ENCODE peak calls at places on chromosome 17, in six cellular contexts. G is lower leg skin, Z is body of pancreas, R is HepG2, P is GM12892, T is right lobe of liver. S is an unnamed sample.

GRCh38 chr17:46770439-46770817 is 48.1 kb downstream of the WNT3 start:
- DNase-seq in G (no peak), Z (no peak), R (peak), P (no peak), T (no peak), S (no peak)

GRCh38 chr17:49240619-49241018 is 10.0 kb upstream of the PHOSPHO1 start:
- DNase-seq in G (no peak), Z (no peak), R (no peak), P (no peak), T (no peak), S (no peak)

GRCh38 chr17:633641-634091 is 81.0 kb downstream of the VPS53 start:
- DNase-seq in G (no peak), Z (no peak), R (no peak), P (no peak), T (peak), S (no peak)

GRCh38 chr17:7047566-7047965 is 3.7 kb upstream of the SLC16A11 start:
- DNase-seq in G (no peak), Z (no peak), R (no peak), P (no peak), T (no peak), S (no peak)

GRCh38 chr17:61131555-61131954 is 268.1 kb upstream of the TBX2 start:
- DNase-seq in G (no peak), Z (no peak), R (no peak), P (no peak), T (no peak), S (no peak)

GRCh38 chr17:48067245-48067644 is 19.1 kb downstream of the NFE2L1 start:
- DNase-seq in G (no peak), Z (no peak), R (no peak), P (no peak), T (no peak), S (no peak)

GRCh38 chr17:65283704-65284103 is 146.5 kb downstream of the RGS9 start:
- DNase-seq in G (peak), Z (no peak), R (no peak), P (no peak), T (no peak), S (peak)

GRCh38 chr17:72118588-72119279 is 2.1 kb upstream of the SOX9 start:
- DNase-seq in G (peak), Z (peak), R (peak), P (no peak), T (peak), S (peak)

GRCh38 chr17:60386475-60387058 is 5.4 kb downstream of the USP32 start:
- DNase-seq in G (no peak), Z (no peak), R (no peak), P (no peak), T (no peak), S (no peak)

GRCh38 chr17:9671559-9671958 is 26.2 kb downstream of the USP43 start:
- DNase-seq in G (no peak), Z (no peak), R (no peak), P (no peak), T (no peak), S (no peak)

GRCh38 chr17:4485676-4486646 is 12.7 kb upstream of the SPNS2 start:
- DNase-seq in G (no peak), Z (no peak), R (no peak), P (no peak), T (peak), S (no peak)

GRCh38 chr17:49067163-49067562 is 65.4 kb upstream of the B4GALNT2 start:
- DNase-seq in G (no peak), Z (no peak), R (peak), P (no peak), T (no peak), S (no peak)

GRCh38 chr17:62670202-62670821 is 42.8 kb downstream of the MRC2 start:
- DNase-seq in G (no peak), Z (no peak), R (peak), P (no peak), T (no peak), S (no peak)

GRCh38 chr17:38627957-38628356 is 22.2 kb upstream of the SRCIN1 start:
- DNase-seq in G (peak), Z (no peak), R (no peak), P (no peak), T (no peak), S (no peak)

GRCh38 chr17:59698143-59698542 is 9.1 kb downstream of the PTRH2 start:
- DNase-seq in G (no peak), Z (no peak), R (no peak), P (no peak), T (no peak), S (no peak)

GRCh38 chr17:39781028-39781800 is 43.5 kb downstream of the GRB7 start:
- DNase-seq in G (no peak), Z (no peak), R (no peak), P (no peak), T (no peak), S (no peak)

GRCh38 chr17:72192409-72193192 is 71.8 kb downstream of the SOX9 start:
- DNase-seq in G (no peak), Z (no peak), R (no peak), P (no peak), T (no peak), S (peak)

GRCh38 chr17:75406222-75406615 is 741 bp upstream of the GRB2 start:
- DNase-seq in G (peak), Z (no peak), R (no peak), P (no peak), T (no peak), S (no peak)

GRCh38 chr17:71635187-71635586 is 485.6 kb upstream of the SOX9 start:
- DNase-seq in G (no peak), Z (no peak), R (no peak), P (no peak), T (no peak), S (no peak)

GRCh38 chr17:49061524-49061943 is 64.3 kb downstream of the IGF2BP1 start:
- DNase-seq in G (no peak), Z (no peak), R (no peak), P (no peak), T (no peak), S (peak)

GRCh38 chr17:48498168-48498840 is 32.5 kb downstream of the HOXB1 start:
- DNase-seq in G (no peak), Z (no peak), R (no peak), P (no peak), T (no peak), S (no peak)

GRCh38 chr17:10295728-10296343 is 77.0 kb downstream of the MYH13 start:
- DNase-seq in G (peak), Z (no peak), R (peak), P (no peak), T (peak), S (peak)

GRCh38 chr17:62572488-62573469 is 54.7 kb upstream of the MRC2 start:
- DNase-seq in G (no peak), Z (no peak), R (no peak), P (no peak), T (no peak), S (peak)

GRCh38 chr17:16377804-16378400 is 3.0 kb upstream of the UBB start:
- DNase-seq in G (no peak), Z (peak), R (peak), P (no peak), T (no peak), S (peak)

GRCh38 chr17:72099919-72100318 is 20.9 kb upstream of the SOX9 start:
- DNase-seq in G (no peak), Z (no peak), R (no peak), P (no peak), T (no peak), S (peak)

GRCh38 chr17:63841350-63842172 is 924 bp downstream of the SMARCD2 start:
- DNase-seq in G (peak), Z (peak), R (peak), P (no peak), T (peak), S (peak)

GRCh38 chr17:37605813-37606505 is 3.3 kb downstream of the SYNRG start:
- DNase-seq in G (no peak), Z (no peak), R (no peak), P (no peak), T (no peak), S (no peak)

GRCh38 chr17:9768381-9768934 is 22.9 kb downstream of the DHRS7C start:
- DNase-seq in G (no peak), Z (no peak), R (peak), P (no peak), T (no peak), S (peak)

GRCh38 chr17:9676084-9676483 is 30.8 kb downstream of the USP43 start:
- DNase-seq in G (no peak), Z (no peak), R (peak), P (no peak), T (no peak), S (no peak)

DNA sequence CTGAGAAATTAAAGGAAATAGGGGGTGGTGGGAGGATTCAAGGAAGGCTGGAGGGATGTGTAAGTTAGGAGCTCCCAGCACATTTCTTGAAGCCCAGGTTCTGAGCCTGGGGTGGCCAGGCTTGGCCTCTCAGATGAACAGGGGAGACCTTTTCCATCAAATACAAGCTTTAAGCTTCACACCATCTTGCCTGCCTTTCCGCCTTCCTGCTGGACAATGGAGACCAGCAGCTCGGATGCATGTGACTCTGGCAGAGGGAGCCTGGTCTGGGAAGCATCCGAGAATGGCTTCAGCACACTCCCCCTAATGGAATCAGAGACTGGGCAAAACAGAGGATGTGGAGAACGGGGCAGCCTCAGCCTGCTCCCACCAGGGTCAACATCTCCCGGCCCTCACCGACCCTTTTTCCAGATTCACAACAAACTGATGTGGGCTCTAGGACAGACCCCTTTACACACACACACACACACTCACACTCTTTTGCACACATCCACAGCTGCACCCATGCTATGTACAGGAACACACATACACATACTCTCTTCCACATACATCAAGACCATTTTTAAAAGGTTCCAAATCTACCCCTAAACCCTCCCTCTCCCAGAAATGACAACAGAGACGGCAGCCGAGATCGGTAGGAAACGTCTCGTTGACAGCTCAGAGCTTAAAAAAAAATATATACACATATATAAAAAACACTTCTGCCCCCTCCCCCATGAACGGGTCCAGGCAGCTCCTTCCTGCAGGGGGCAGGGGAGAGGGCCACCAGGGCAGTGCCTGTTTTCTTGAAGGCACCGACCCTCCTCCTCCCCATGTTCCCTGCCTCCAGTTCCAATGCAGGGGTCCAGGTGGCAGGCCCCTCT is 6.5 kb upstream of the ATXN7L3 start:
- DNase-seq in G (no peak), Z (no peak), R (no peak), P (no peak), T (no peak), S (no peak)
- TF ChIP-seq POLR2A in G (no peak), Z (no peak), R (peak), P (peak), T (no peak), S (no peak)

GRCh38 chr17:40818733-40819527 is 3.5 kb downstream of the KRT10 start:
- DNase-seq in G (peak), Z (peak), R (peak), P (peak), T (peak), S (peak)
- TF ChIP-seq POLR2A in G (no peak), Z (peak), R (peak), P (no peak), T (peak), S (peak)

GRCh38 chr17:13016881-13017622 is 775 bp downstream of the ELAC2 start:
- DNase-seq in G (peak), Z (no peak), R (peak), P (no peak), T (no peak), S (peak)

GRCh38 chr17:13014801-13015200 is 3.0 kb downstream of the ELAC2 start:
- DNase-seq in G (peak), Z (no peak), R (no peak), P (no peak), T (no peak), S (no peak)

GRCh38 chr17:13017623-13018462 is at the start of gene ELAC2:
- DNase-seq in G (peak), Z (peak), R (peak), P (peak), T (peak), S (peak)
- TF ChIP-seq POLR2A in G (no peak), Z (no peak), R (peak), P (peak), T (peak), S (peak)

GRCh38 chr17:8176197-8176940 is at the start of gene TMEM107:
- DNase-seq in G (peak), Z (peak), R (peak), P (peak), T (peak), S (peak)
- TF ChIP-seq POLR2A in G (no peak), Z (no peak), R (peak), P (peak), T (no peak), S (no peak)

DNA sequence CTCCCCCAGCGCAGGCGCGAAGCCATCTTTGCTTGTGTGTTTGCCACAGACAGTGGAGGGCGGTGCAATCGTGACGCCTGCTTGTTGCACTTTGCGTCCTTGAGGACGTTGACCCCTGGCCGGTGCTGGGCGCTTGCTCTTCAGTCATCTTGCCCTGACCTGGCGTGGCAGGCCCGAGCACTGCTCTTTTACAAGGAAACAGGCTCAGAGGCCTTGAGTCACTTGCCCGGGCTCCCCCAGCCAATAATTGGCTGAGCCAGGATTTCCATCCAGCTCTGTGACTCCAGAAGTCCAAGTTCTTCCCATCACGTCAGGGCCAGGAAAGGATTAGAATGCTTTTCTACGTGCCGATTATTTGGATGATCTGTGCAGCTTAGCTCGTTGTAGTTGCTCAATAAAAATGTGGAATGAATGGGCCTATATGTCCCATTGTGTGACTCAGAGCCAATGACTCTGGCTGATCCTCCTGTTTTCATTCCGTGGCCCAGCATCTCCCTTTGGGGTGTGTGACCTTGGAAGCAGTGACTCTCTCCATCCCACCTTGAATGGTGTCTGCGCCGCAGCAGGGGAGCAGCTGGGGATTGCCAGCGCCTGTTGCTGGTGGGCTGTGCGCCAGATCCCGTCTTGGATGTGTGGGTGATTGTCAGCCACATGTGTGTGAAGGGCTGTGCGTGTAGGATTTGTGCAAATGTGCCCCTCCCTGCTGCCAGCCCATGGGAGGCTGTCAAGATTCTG is 214.1 kb downstream of the SEC14L1 start:
- DNase-seq in G (peak), Z (peak), R (peak), P (no peak), T (peak), S (peak)
- TF ChIP-seq POLR2A in G (no peak), Z (no peak), R (peak), P (no peak), T (no peak), S (peak)

GRCh38 chr17:78126895-78127239 is 1.7 kb downstream of the TMC6 start:
- DNase-seq in G (no peak), Z (no peak), R (no peak), P (no peak), T (no peak), S (no peak)

GRCh38 chr17:78125138-78125913 is 3.2 kb downstream of the TMC6 start:
- DNase-seq in G (no peak), Z (no peak), R (no peak), P (no peak), T (peak), S (no peak)

GRCh38 chr17:78127240-78127887 is 1.2 kb downstream of the TMC6 start:
- DNase-seq in G (peak), Z (peak), R (peak), P (peak), T (peak), S (no peak)

GRCh38 chr17:78124836-78125137 is 3.8 kb downstream of the TMC6 start:
- DNase-seq in G (no peak), Z (no peak), R (no peak), P (no peak), T (no peak), S (no peak)

DNA sequence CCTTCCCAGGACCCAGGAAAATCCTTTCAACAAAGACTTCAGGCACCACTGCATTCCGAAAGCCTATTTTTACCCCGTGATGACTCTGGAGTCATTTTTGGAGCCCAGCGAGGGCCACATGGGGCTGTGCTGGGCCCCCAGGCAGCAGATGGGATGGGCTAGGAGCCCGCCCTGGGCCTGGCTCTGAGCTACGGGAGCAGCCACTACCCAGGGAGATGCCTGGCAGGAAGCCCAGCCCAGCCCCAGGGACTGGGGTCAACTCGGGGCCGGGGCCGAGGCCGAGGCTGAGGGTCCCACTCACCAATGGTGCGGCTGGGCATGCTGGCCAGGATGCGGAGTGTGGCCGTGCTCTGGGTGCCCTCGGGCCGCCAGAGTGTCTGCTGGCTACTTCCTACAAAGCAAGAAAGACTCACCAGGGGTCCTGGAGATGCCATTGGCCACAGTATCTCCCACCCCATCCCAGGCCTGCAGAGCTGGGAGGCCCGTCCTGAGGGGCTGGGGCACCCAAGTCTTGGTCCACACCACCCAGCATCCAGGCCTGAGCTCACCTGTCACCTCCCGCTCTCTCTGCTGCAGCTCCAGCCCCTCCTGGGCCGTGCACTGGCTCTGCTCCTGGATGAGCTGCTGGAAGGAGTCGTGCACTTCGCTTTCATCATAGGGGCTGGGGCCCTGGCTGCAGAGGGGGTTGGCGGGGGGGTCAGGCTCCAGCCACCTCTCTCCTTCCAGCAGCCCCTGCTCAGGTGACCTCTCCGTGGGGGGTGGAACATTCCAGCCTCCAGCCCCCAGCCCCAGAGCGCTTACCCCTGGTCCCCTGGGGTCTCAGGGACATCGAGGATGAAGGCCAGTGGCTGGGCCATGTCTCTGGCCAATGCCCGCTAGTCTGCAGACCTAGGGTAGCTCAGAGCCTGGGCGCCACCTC is 2.3 kb downstream of the TMC6 start:
- DNase-seq in G (peak), Z (no peak), R (no peak), P (no peak), T (peak), S (no peak)
- TF ChIP-seq POLR2A in G (no peak), Z (no peak), R (no peak), P (no peak), T (no peak), S (no peak)

DNA sequence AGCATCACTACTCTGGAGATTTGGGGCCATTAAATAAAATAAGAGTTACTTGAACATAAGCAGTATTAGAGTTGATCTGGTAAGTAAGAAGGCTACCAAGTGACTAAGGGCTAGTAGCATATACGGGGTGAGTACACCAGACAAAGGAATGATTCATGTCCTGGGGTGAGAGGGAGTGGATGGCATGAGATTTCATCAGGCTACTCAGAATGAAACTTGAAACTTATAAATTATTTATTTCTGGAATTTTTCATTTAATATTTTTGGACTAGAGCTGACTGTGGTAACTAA is 2.3 kb downstream of the SLFN5 start:
- DNase-seq in G (no peak), Z (no peak), R (no peak), P (no peak), T (no peak), S (peak)
- TF ChIP-seq POLR2A in G (no peak), Z (no peak), R (no peak), P (no peak), T (no peak), S (peak)

GRCh38 chr17:76735586-76736348 is 1.4 kb downstream of the SRSF2 start:
- DNase-seq in G (no peak), Z (no peak), R (no peak), P (no peak), T (no peak), S (no peak)

GRCh38 chr17:76735006-76735405 is 2.1 kb downstream of the SRSF2 start:
- DNase-seq in G (no peak), Z (no peak), R (peak), P (no peak), T (no peak), S (peak)

GRCh38 chr17:76733618-76733957 is 3.5 kb downstream of the SRSF2 start:
- DNase-seq in G (no peak), Z (no peak), R (no peak), P (no peak), T (no peak), S (no peak)

GRCh38 chr17:76734080-76734840 is 2.9 kb downstream of the SRSF2 start:
- DNase-seq in G (no peak), Z (no peak), R (no peak), P (no peak), T (no peak), S (peak)

GRCh38 chr17:76732734-76733617 is 4.2 kb downstream of the SRSF2 start:
- DNase-seq in G (no peak), Z (no peak), R (no peak), P (no peak), T (no peak), S (no peak)
- TF ChIP-seq POLR2A in G (no peak), Z (no peak), R (peak), P (peak), T (no peak), S (no peak)